ENCODE peak calls at places on chromosomes 3 and 15, in four cellular contexts. K is endothelial cell of umbilical vein, S is GM23248, B is mammary epithelial cell. M is an unnamed sample.

GRCh38 chr15:100596792-100597191 is 5.2 kb downstream of the LINS1 start:
- DNase-seq in K (no peak), B (peak), S (no peak), M (no peak)

GRCh38 chr15:51103330-51103729 is 8.6 kb upstream of the TNFAIP8L3 start:
- DNase-seq in B (peak), S (peak), K (peak), M (no peak)

GRCh38 chr3:185308126-185308754 is 54.4 kb upstream of the EHHADH start:
- DNase-seq in B (peak), S (peak), K (peak), M (peak)

GRCh38 chr3:89525597-89525996 is 418.2 kb downstream of the EPHA3 start:
- DNase-seq in B (no peak), K (no peak), S (no peak), M (no peak)

GRCh38 chr15:58309993-58310928 is 121.5 kb upstream of the LIPC start:
- DNase-seq in K (no peak), B (no peak), S (no peak), M (no peak)

GRCh38 chr3:193134895-193135294 is 106.1 kb upstream of the PLAAT1 start:
- DNase-seq in S (peak), B (peak), K (peak), M (no peak)

GRCh38 chr3:13217736-13218540 is 144.7 kb upstream of the IQSEC1 start:
- DNase-seq in S (peak), B (peak), K (no peak), M (peak)

GRCh38 chr15:91919014-91919534 is 65.6 kb downstream of the SLCO3A1 start:
- DNase-seq in B (no peak), K (no peak), S (no peak), M (no peak)

GRCh38 chr3:60770532-60770931 is 480.7 kb downstream of the FHIT start:
- DNase-seq in K (no peak), S (no peak), B (no peak), M (no peak)

GRCh38 chr15:48644827-48645557 is 517 bp downstream of the FBN1 start:
- DNase-seq in K (no peak), B (peak), S (peak), M (no peak)

GRCh38 chr15:43828061-43828657 is 1.4 kb downstream of the WDR76 start:
- DNase-seq in K (peak), S (peak), B (no peak), M (no peak)

DNA sequence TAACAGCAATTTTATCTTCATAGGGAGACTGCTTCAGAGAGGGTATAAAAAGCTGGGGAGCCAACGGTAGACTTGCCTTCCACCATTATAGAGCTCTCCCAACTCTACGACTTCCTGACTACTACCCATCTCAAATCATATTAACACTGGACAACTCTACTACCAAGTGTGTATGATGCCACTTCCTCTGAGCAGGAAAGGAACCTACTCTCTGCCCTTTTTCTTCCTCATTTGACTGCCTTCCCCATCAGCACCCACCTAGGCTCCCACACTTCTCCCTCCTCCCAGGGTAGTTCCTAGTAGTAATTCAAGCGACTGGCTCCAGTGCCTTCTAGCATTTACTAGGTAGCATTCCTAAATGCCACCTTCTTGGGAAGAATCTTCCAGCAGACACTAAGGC is 24.5 kb upstream of the TBL1XR1 start:
- DNase-seq in S (no peak), B (no peak), K (no peak), M (no peak)
- H2AFZ ChIP-seq in S (no peak), B (no peak), K (no peak), M (no peak)

GRCh38 chr3:168834558-168834957 is 738.8 kb upstream of the GOLIM4 start:
- DNase-seq in K (no peak), B (no peak), S (no peak), M (no peak)
- H2AFZ ChIP-seq in K (no peak), B (no peak), S (no peak), M (no peak)

GRCh38 chr3:105409364-105409763 is 42.7 kb downstream of the ALCAM start:
- DNase-seq in S (no peak), B (peak), K (no peak), M (no peak)
- H2AFZ ChIP-seq in S (no peak), B (no peak), K (no peak), M (no peak)

GRCh38 chr15:65211157-65211982 is at the start of gene CILP:
- DNase-seq in B (no peak), S (peak), K (no peak), M (no peak)
- H2AFZ ChIP-seq in B (no peak), S (no peak), K (no peak), M (no peak)

DNA sequence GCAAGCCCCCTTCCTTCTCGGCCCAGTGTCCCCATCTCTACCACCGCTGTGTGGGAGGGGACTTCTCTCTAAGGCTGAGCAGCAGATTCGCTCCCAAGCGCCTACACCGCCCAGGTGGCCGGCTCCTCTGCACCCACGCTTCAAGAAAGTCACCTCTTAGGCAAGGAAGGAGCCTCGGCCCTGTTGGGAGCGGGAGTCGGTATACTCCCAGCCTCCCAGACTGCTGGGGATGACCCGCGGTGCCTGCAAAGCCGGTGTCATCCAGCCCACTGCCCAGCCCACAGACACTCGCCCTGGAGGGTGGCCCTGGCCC is 527 bp downstream of the CHRNB4 start:
- DNase-seq in S (no peak), B (no peak), K (no peak), M (no peak)
- H2AFZ ChIP-seq in S (no peak), B (peak), K (peak), M (no peak)

DNA sequence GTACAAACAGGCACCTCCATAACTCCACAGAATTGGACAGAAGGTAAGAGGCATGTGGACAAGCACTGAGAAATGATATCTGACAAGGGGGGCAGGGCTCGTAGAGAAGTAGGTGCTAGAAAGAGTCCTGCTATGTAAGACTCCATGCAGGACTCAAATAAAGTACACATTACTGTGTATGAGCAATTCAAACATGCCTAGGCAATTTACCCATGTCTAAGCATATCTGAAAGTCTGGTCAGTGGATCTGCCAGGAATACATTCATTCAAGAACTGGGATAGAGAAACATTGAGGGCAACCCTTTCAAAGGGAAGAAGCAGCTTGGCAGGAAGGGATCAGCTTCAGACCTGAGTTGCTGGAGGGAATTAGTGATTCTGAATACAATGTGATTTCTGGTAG is 174.1 kb upstream of the MCTP2 start:
- DNase-seq in K (no peak), S (no peak), B (peak), M (no peak)
- H2AFZ ChIP-seq in K (no peak), S (no peak), B (no peak), M (no peak)

GRCh38 chr15:72451224-72451623 is 22.9 kb upstream of the ARIH1 start:
- DNase-seq in B (no peak), K (no peak), S (no peak), M (no peak)
- H2AFZ ChIP-seq in B (no peak), K (no peak), S (no peak), M (no peak)

GRCh38 chr3:194364652-194365434 is 4.7 kb downstream of the LRRC15 start:
- DNase-seq in S (peak), B (no peak), K (peak), M (no peak)
- H2AFZ ChIP-seq in S (peak), B (no peak), K (no peak), M (no peak)

DNA sequence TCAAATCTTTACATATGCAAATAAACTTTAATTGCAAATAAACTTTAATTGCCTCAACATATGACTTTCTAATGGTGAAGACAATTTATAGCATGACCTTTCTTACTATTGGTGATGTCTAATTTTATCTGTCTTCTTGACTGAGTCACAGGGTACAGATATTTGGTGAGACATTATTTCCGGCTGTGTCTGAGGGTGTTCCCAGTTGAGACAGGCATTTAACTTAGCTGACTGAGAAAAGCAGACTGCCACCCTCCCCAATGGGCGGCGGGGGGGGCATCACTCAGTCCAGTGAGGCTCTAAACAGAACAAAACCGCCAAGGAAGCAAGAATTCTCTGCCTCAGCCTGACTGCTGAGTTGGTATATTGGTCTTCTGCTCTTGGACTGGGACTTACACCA is 160.0 kb downstream of the TBL1XR1 start:
- DNase-seq in S (peak), B (peak), K (no peak), M (no peak)
- H2AFZ ChIP-seq in S (no peak), B (no peak), K (no peak), M (no peak)

M was measured in HCT116.